ENCODE peak calls at places on chromosome 1, in four cellular contexts. B is T follicular helper cell, N is GM12892, H is NCI-H748 treated with DMSO at 0.1 percent for 48 hours. Y is an unnamed sample.

GRCh38 chr1:58968360-58968952 is 184.6 kb upstream of the JUN start:
- DNase-seq in N (no peak), B (no peak), H (no peak), Y (no peak)

GRCh38 chr1:43980255-43981134 is 1.5 kb downstream of the B4GALT2 start:
- DNase-seq in B (no peak), N (no peak), H (no peak), Y (no peak)

GRCh38 chr1:169892819-169893644 is 664 bp downstream of the SCYL3 start:
- DNase-seq in H (no peak), B (no peak), N (no peak), Y (no peak)

GRCh38 chr1:21325231-21325718 is 35.0 kb upstream of the ECE1 start:
- DNase-seq in N (no peak), B (no peak), H (no peak), Y (no peak)

GRCh38 chr1:34825455-34826081 is 32.8 kb downstream of the GJA4 start:
- DNase-seq in B (no peak), H (no peak), N (no peak), Y (peak)

GRCh38 chr1:27522148-27522859 is 32.3 kb upstream of the WASF2 start:
- DNase-seq in N (no peak), B (peak), H (peak), Y (peak)

GRCh38 chr1:58888776-58889341 is 105.0 kb upstream of the JUN start:
- DNase-seq in H (no peak), N (no peak), B (no peak), Y (no peak)

GRCh38 chr1:116739371-116740007 is 14.7 kb upstream of the CD2 start:
- DNase-seq in B (no peak), H (no peak), N (no peak), Y (no peak)

GRCh38 chr1:82565546-82565945 is 764.8 kb downstream of the ADGRL2 start:
- DNase-seq in H (no peak), B (no peak), N (no peak), Y (no peak)

GRCh38 chr1:206961668-206962067 is 8.6 kb downstream of the FCAMR start:
- DNase-seq in N (no peak), H (no peak), B (no peak), Y (no peak)

GRCh38 chr1:54464031-54464476 is 57.9 kb upstream of the SSBP3 start:
- DNase-seq in N (no peak), B (no peak), H (no peak), Y (no peak)

GRCh38 chr1:97304366-97304765 is 582.8 kb downstream of the PTBP2 start:
- DNase-seq in B (no peak), N (no peak), H (no peak), Y (no peak)

GRCh38 chr1:54645806-54646676 is 4.5 kb downstream of the MROH7 start:
- DNase-seq in H (no peak), B (no peak), N (no peak), Y (no peak)

GRCh38 chr1:42340898-42341297 is 5.9 kb upstream of the FOXJ3 start:
- DNase-seq in H (peak), B (no peak), N (no peak), Y (peak)

GRCh38 chr1:40421348-40421693 is 29.0 kb upstream of the ZFP69B start:
- DNase-seq in B (no peak), N (no peak), H (no peak), Y (no peak)